ENCODE peak calls at places on chromosomes 4 and X, in four cellular contexts. One of them, this sample, is unnamed.
A peak's percentile ranks its signal among the peaks of the same experiment; 100 is the strongest.

GRCh38 chr4:52873861-52874343 is 11.8 kb downstream of the RASL11B start:
- DNase-seq in A673: no peak
- DNase-seq in GM23338: peak; percentile 83
- DNase-seq in HCT116: no peak
- DNase-seq in this sample: no peak

GRCh38 chr4:170229021-170229420 is 139.3 kb upstream of the AADAT start:
- DNase-seq in A673: no peak
- DNase-seq in GM23338: peak; percentile 22
- DNase-seq in HCT116: no peak
- DNase-seq in this sample: no peak

GRCh38 chr4:181971973-181972372 is 271.2 kb upstream of the TENM3 start:
- DNase-seq in A673: no peak
- DNase-seq in GM23338: no peak
- DNase-seq in HCT116: no peak
- DNase-seq in this sample: peak; percentile 50

GRCh38 chr4:95087657-95088455 is 330.1 kb downstream of the BMPR1B start:
- DNase-seq in A673: peak; percentile 36
- DNase-seq in GM23338: no peak
- DNase-seq in HCT116: no peak
- DNase-seq in this sample: no peak

GRCh38 chr4:78776031-78776728 is at the start of gene BMP2K:
- DNase-seq in A673: peak; percentile 75
- DNase-seq in GM23338: peak; percentile 89
- DNase-seq in HCT116: peak; percentile 27
- DNase-seq in this sample: no peak

GRCh38 chr4:110075891-110076290 is 122.5 kb downstream of the ELOVL6 start:
- DNase-seq in A673: no peak
- DNase-seq in GM23338: no peak
- DNase-seq in HCT116: no peak
- DNase-seq in this sample: no peak

GRCh38 chrX:13153796-13154195 is 109.4 kb upstream of the FAM9C start:
- DNase-seq in A673: no peak
- DNase-seq in GM23338: no peak
- DNase-seq in HCT116: no peak
- DNase-seq in this sample: no peak

GRCh38 chr4:17544831-17545234 is 29.9 kb downstream of the CLRN2 start:
- DNase-seq in A673: no peak
- DNase-seq in GM23338: no peak
- DNase-seq in HCT116: no peak
- DNase-seq in this sample: no peak

GRCh38 chr4:141913928-141914327 is 277.5 kb downstream of the IL15 start:
- DNase-seq in A673: no peak
- DNase-seq in GM23338: no peak
- DNase-seq in HCT116: no peak
- DNase-seq in this sample: no peak

GRCh38 chr4:52660643-52661042 is 1.5 kb upstream of the USP46 start:
- DNase-seq in A673: no peak
- DNase-seq in GM23338: no peak
- DNase-seq in HCT116: no peak
- DNase-seq in this sample: no peak

GRCh38 chrX:131734621-131735020 is 190.7 kb downstream of the OR13H1 start:
- DNase-seq in A673: no peak
- DNase-seq in GM23338: no peak
- DNase-seq in HCT116: no peak
- DNase-seq in this sample: no peak

GRCh38 chr4:41878170-41878941 is 56.9 kb upstream of the TMEM33 start:
- DNase-seq in A673: no peak
- DNase-seq in GM23338: peak; percentile 51
- DNase-seq in HCT116: no peak
- DNase-seq in this sample: no peak
- TF ChIP-seq EZH2 in A673: no peak
- TF ChIP-seq EZH2 in GM23338: peak; percentile 65
- TF ChIP-seq EZH2 in HCT116: no peak
- TF ChIP-seq EZH2 in this sample: no peak

DNA sequence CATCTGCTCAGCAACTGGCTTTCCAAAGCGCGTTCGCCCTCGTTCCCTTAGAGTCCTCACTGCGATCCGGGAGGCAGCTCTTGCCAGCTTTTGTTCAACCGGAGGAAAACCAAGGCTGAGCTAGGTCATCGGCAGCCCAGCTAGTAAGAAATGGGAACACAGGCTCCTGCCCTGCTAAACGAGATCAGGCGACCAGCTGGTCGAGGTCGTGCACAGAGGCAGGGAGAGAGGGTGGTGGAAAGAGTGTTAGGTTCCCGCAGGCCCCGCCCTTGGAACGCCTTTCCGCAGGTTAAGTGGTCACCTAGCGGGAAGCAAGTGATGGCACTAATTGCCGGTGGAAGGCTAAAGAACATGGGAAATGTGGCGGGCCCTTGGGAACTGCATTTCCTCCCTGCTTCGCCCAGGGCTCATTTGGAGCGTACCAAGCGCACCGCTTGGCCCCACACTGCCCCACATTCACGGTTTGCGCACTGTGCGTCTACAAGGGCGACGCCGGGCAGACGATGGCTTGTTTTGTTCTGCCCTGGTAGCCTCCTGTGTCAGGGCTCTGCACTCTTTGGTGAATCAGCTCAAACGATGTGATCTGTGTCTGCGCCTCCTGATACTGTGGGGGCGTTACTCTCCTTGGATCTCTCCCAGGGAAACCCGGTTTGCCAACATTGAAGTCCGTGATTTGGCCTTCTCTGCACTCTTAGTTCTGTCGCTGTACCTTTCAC is 7.2 kb upstream of the PRDM8 start:
- DNase-seq in A673: no peak
- DNase-seq in GM23338: peak; percentile 89
- DNase-seq in HCT116: no peak
- DNase-seq in this sample: no peak
- TF ChIP-seq EZH2 in A673: no peak
- TF ChIP-seq EZH2 in GM23338: peak; percentile 79
- TF ChIP-seq EZH2 in HCT116: no peak
- TF ChIP-seq EZH2 in this sample: no peak

GRCh38 chrX:15314472-15314871 is 968 bp downstream of the ASB11 start:
- DNase-seq in A673: no peak
- DNase-seq in GM23338: no peak
- DNase-seq in HCT116: no peak
- DNase-seq in this sample: no peak
- TF ChIP-seq EZH2 in A673: no peak
- TF ChIP-seq EZH2 in GM23338: no peak
- TF ChIP-seq EZH2 in HCT116: no peak
- TF ChIP-seq EZH2 in this sample: no peak

GRCh38 chr4:54096563-54096962 is 3.4 kb upstream of the GSX2 start:
- DNase-seq in A673: no peak
- DNase-seq in GM23338: peak; percentile 78
- DNase-seq in HCT116: no peak
- DNase-seq in this sample: no peak
- TF ChIP-seq EZH2 in A673: no peak
- TF ChIP-seq EZH2 in GM23338: no peak
- TF ChIP-seq EZH2 in HCT116: no peak
- TF ChIP-seq EZH2 in this sample: no peak

GRCh38 chrX:140505421-140506337 is 810 bp upstream of the SOX3 start:
- DNase-seq in A673: no peak
- DNase-seq in GM23338: peak; percentile 65
- DNase-seq in HCT116: no peak
- DNase-seq in this sample: no peak
- TF ChIP-seq EZH2 in A673: peak; percentile 74
- TF ChIP-seq EZH2 in GM23338: peak; percentile 62
- TF ChIP-seq EZH2 in HCT116: no peak
- TF ChIP-seq EZH2 in this sample: peak; percentile 38

GRCh38 chr4:59748433-59748832 is 1451.7 kb upstream of the ADGRL3 start:
- DNase-seq in A673: no peak
- DNase-seq in GM23338: no peak
- DNase-seq in HCT116: no peak
- DNase-seq in this sample: no peak
- TF ChIP-seq EZH2 in A673: no peak
- TF ChIP-seq EZH2 in GM23338: no peak
- TF ChIP-seq EZH2 in HCT116: no peak
- TF ChIP-seq EZH2 in this sample: no peak

GRCh38 chrX:65407157-65407626 is 127.4 kb downstream of the LAS1L start:
- DNase-seq in A673: no peak
- DNase-seq in GM23338: peak; percentile 27
- DNase-seq in HCT116: no peak
- DNase-seq in this sample: no peak
- TF ChIP-seq EZH2 in A673: peak; percentile 38
- TF ChIP-seq EZH2 in GM23338: no peak
- TF ChIP-seq EZH2 in HCT116: no peak
- TF ChIP-seq EZH2 in this sample: peak; percentile 62

DNA sequence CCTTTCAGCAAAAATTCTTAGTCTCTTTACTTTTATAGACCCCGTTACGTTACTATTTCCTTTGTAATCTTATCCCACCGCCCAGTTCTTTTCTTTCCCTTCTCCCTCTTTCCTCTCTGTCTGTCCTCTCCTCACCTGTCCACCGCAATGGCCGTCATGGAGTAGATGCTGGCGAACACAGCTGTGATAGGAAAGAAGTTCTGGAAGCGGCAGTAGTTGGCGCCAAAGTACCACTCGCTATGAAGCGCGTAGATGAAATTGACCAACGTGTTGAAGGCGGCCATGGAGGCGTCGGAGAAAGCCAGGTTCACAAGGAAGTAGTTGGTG is 829 bp downstream of the TACR3 start:
- DNase-seq in A673: no peak
- DNase-seq in GM23338: peak; percentile 73
- DNase-seq in HCT116: no peak
- DNase-seq in this sample: no peak
- TF ChIP-seq EZH2 in A673: no peak
- TF ChIP-seq EZH2 in GM23338: no peak
- TF ChIP-seq EZH2 in HCT116: no peak
- TF ChIP-seq EZH2 in this sample: no peak

GRCh38 chr4:89308161-89308500 is 531 bp upstream of the GPRIN3 start:
- DNase-seq in A673: no peak
- DNase-seq in GM23338: no peak
- DNase-seq in HCT116: no peak
- DNase-seq in this sample: no peak

GRCh38 chr4:89305712-89306437 is 1.7 kb downstream of the GPRIN3 start:
- DNase-seq in A673: no peak
- DNase-seq in GM23338: no peak
- DNase-seq in HCT116: no peak
- DNase-seq in this sample: no peak

GRCh38 chr4:89307185-89307445 is 485 bp downstream of the GPRIN3 start:
- DNase-seq in A673: no peak
- DNase-seq in GM23338: no peak
- DNase-seq in HCT116: no peak
- DNase-seq in this sample: no peak

GRCh38 chr4:89306486-89307184 is 965 bp downstream of the GPRIN3 start:
- DNase-seq in A673: no peak
- DNase-seq in GM23338: no peak
- DNase-seq in HCT116: no peak
- DNase-seq in this sample: no peak

GRCh38 chr4:89307446-89308160 is at the start of gene GPRIN3:
- DNase-seq in A673: peak; percentile 3
- DNase-seq in GM23338: peak; percentile 76
- DNase-seq in HCT116: no peak
- DNase-seq in this sample: no peak
- TF ChIP-seq EZH2 in A673: no peak
- TF ChIP-seq EZH2 in GM23338: no peak
- TF ChIP-seq EZH2 in HCT116: no peak
- TF ChIP-seq EZH2 in this sample: peak; percentile 90

GRCh38 chr4:55125087-55125721 is at the start of gene KDR:
- DNase-seq in A673: peak; percentile 30
- DNase-seq in GM23338: peak; percentile 90
- DNase-seq in HCT116: no peak
- DNase-seq in this sample: no peak
- TF ChIP-seq EZH2 in A673: no peak
- TF ChIP-seq EZH2 in GM23338: no peak
- TF ChIP-seq EZH2 in HCT116: no peak
- TF ChIP-seq EZH2 in this sample: peak; percentile 54

This sample was measured in keratinocyte.